ENCODE peak calls at places on chromosomes 12 and 14, in seven cellular contexts. X is AG10803; R is CD8-positive, alpha-beta T cell; G is neural progenitor cell; S is thyroid gland; F is astrocyte of the spinal cord; T is body of pancreas. N is an unnamed sample.

GRCh38 chr12:63090716-63091115 is 60.3 kb downstream of the AVPR1A start:
- DNase-seq in S (no peak), R (no peak), T (no peak), F (no peak), G (no peak), X (no peak), N (no peak)

GRCh38 chr14:68316078-68316868 is 476.6 kb downstream of the ZFP36L1 start:
- DNase-seq in S (peak; percentile 41), F (no peak), G (no peak), X (no peak), T (no peak), R (no peak), N (no peak)

GRCh38 chr14:89551432-89551831 is 134.4 kb upstream of the FOXN3 start:
- DNase-seq in T (no peak), S (no peak), X (no peak), R (no peak), G (no peak), F (no peak), N (no peak)

GRCh38 chr14:49966304-49966809 is 73.5 kb downstream of the ARF6 start:
- DNase-seq in S (no peak), G (peak; percentile 35), T (peak; percentile 68), R (no peak), F (no peak), X (peak; percentile 74), N (no peak)

GRCh38 chr12:110531741-110532333 is 29.7 kb downstream of the RAD9B start:
- DNase-seq in R (no peak), T (no peak), F (peak; percentile 77), G (no peak), X (peak; percentile 82), S (no peak), N (peak; percentile 72)

GRCh38 chr12:101691697-101692096 is 5.7 kb upstream of the CHPT1 start:
- DNase-seq in F (no peak), G (no peak), S (no peak), X (no peak), T (no peak), R (no peak), N (no peak)

GRCh38 chr14:102805454-102805891 is 28.2 kb downstream of the TRAF3 start:
- DNase-seq in T (no peak), X (peak; percentile 36), S (peak; percentile 21), G (no peak), F (peak; percentile 81), R (peak; percentile 15), N (no peak)

GRCh38 chr12:70487440-70487839 is 121.3 kb downstream of the KCNMB4 start:
- DNase-seq in F (no peak), R (no peak), S (no peak), G (no peak), X (peak; percentile 20), T (no peak), N (peak; percentile 2)

GRCh38 chr12:27018071-27018470 is 3.9 kb upstream of the TM7SF3 start:
- DNase-seq in G (no peak), X (no peak), S (no peak), R (no peak), T (no peak), F (no peak), N (no peak)

GRCh38 chr14:83478741-83479140 is 1945.1 kb upstream of the SEL1L start:
- DNase-seq in G (no peak), R (no peak), X (no peak), T (no peak), F (peak; percentile 26), S (no peak), N (no peak)

GRCh38 chr14:69964841-69965240 is 85.6 kb downstream of the SMOC1 start:
- DNase-seq in R (no peak), G (no peak), F (no peak), X (no peak), S (no peak), T (no peak), N (no peak)

GRCh38 chr12:94594443-94594825 is 55.9 kb downstream of the TMCC3 start:
- DNase-seq in S (no peak), G (no peak), T (no peak), F (no peak), X (no peak), R (no peak), N (no peak)

GRCh38 chr12:106651552-106651951 is 68.7 kb downstream of the RFX4 start:
- DNase-seq in F (no peak), G (no peak), X (no peak), S (no peak), T (no peak), R (no peak), N (no peak)

GRCh38 chr12:473863-474577 is 14.3 kb downstream of the B4GALNT3 start:
- DNase-seq in S (no peak), F (no peak), X (peak; percentile 17), T (no peak), R (no peak), G (peak; percentile 25), N (no peak)

GRCh38 chr12:74983917-74984316 is 225.7 kb downstream of the KCNC2 start:
- DNase-seq in X (no peak), R (no peak), F (no peak), T (no peak), S (no peak), G (no peak), N (no peak)

DNA sequence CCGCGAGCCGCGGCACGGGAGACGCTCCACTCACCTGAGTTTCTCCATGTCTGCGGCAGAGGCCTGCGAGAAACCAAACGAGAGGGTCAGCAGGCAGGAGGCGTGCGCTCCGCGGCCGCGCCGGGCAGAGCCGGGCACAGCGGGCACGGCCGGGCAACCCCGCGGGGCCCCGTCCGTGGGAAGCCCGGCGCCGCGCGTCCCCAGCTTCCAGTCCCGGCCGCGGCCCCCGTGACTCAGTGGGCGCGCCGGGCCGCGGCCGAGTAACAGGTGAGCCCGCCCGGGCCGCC is 19.4 kb downstream of the BEGAIN start:
- DNase-seq in T (no peak), G (peak; percentile 24), F (no peak), X (no peak), S (no peak), R (no peak), N (no peak)
- H3K4me3 ChIP-seq in T (peak overlapping the region; percentile 72), G (peak overlapping the region; percentile 67), F (no peak overlapping the region), X (no peak overlapping the region), S (no peak overlapping the region), R (no peak overlapping the region), N (no peak overlapping the region)

DNA sequence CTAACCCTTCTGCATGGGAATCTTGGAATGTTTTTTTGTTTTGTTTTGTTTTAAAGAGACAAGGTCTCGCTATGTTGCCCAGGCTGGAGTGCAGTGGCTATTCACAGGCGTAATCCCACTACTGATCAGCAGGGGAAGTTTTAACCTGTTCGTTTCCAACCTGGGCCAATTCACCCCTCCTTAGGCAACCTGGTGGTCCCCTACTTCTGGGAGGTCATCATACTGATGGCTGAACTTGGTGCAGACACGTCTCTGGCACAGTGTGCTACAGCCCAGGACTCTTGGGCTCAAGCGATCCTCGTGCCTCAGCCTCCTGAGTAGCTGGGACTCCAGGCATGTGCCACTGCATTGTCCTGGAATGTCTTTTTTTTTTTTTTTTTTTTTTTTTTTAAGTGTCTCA is 48.9 kb upstream of the ISM2 start:
- DNase-seq in G (no peak), F (no peak), S (no peak), R (no peak), T (no peak), X (no peak), N (no peak)
- TF ChIP-seq CTCF in G (peak; percentile 21), F (no peak), S (no peak), R (no peak), T (no peak), X (no peak), N (no peak)

GRCh38 chr14:31952573-31952972 is 124.5 kb upstream of the ARHGAP5 start:
- DNase-seq in G (no peak), R (no peak), T (no peak), X (no peak), S (no peak), F (no peak), N (no peak)

GRCh38 chr14:31949709-31950108 is 127.4 kb upstream of the ARHGAP5 start:
- DNase-seq in X (no peak), G (no peak), R (no peak), T (no peak), S (no peak), F (no peak), N (peak; percentile 36)

GRCh38 chr14:31950331-31950730 is 126.8 kb upstream of the ARHGAP5 start:
- DNase-seq in R (no peak), X (no peak), T (no peak), G (no peak), F (no peak), S (no peak), N (no peak)

GRCh38 chr14:31951638-31951964 is 125.5 kb upstream of the ARHGAP5 start:
- DNase-seq in F (no peak), G (no peak), X (no peak), R (no peak), T (no peak), S (no peak), N (no peak)

DNA sequence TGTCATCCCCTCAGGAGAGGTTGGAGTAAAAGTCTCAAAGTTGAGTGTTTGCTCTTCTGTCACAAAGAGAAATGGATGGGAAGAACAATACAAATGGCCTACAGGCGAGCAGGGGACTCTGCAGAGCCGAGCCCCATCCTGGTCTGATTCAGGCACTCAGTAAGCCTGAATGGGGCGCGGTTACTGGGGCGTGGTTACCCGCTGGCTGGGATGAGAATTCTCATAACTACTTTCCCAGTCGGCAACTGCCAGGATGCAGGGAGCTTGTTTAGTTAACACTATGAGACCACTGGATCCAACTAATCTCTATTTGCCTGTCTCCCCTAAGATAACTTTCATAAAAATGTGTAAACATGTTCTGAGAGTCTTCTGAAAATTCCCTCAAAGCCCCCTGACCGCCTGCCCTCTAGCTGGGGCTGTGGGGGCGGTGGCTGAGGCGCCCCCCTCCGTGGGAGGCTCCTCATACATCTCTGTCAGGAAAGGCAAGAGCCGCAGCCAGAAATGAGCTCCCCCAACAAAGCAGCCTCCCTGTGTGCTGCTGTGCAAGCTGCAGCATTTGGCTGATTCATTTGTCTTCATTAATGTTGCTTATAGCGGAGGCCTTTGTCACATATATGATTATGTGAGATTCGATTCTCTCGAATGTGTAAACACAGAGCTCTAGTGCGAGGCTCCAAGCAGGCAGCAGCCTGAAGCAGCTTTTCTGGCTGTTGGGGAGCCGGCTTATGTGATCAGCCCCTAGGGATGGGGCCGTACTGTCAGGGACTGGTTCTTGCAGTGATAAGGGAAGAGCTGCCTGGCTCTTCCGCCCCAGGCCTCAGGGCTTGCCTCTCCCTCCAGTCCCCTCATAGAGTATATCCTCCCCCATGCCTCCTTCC is 126.1 kb upstream of the ARHGAP5 start:
- DNase-seq in X (peak; percentile 39), F (peak; percentile 61), G (peak; percentile 69), T (no peak), R (no peak), S (peak; percentile 14), N (no peak)
- H3K4me3 ChIP-seq in X (no peak overlapping the region), F (no peak overlapping the region), G (no peak overlapping the region), T (no peak overlapping the region), R (no peak overlapping the region), S (no peak overlapping the region), N (no peak overlapping the region)

GRCh38 chr12:98701166-98701565 is 56.1 kb downstream of the APAF1 start:
- DNase-seq in X (no peak), T (no peak), S (no peak), R (no peak), F (peak; percentile 22), G (no peak), N (no peak)
- TF ChIP-seq CTCF in X (no peak), T (no peak), S (no peak), R (no peak), F (no peak), G (no peak), N (no peak)

N was measured in foreskin fibroblast.